ENCODE peak calls at places on chromosome 2, in nine cellular contexts. One of them, this sample, is unnamed.

GRCh38 chr2:221851531-221852045 is 279.5 kb upstream of the EPHA4 start:
- DNase-seq in RWPE1: no peak
- DNase-seq in adrenal gland: no peak
- DNase-seq in psoas muscle: no peak
- DNase-seq in heart left ventricle: no peak
- DNase-seq in WERI-Rb-1: no peak
- DNase-seq in left ventricle myocardium inferior: no peak
- DNase-seq in mucosa of descending colon: no peak
- DNase-seq in neural progenitor cell: no peak
- DNase-seq in this sample: no peak

GRCh38 chr2:116953-117352 is 70.6 kb upstream of the FAM110C start:
- DNase-seq in RWPE1: no peak
- DNase-seq in adrenal gland: no peak
- DNase-seq in psoas muscle: no peak
- DNase-seq in heart left ventricle: no peak
- DNase-seq in WERI-Rb-1: no peak
- DNase-seq in left ventricle myocardium inferior: no peak
- DNase-seq in mucosa of descending colon: no peak
- DNase-seq in neural progenitor cell: no peak
- DNase-seq in this sample: no peak

GRCh38 chr2:75959724-75960123 is 249.0 kb upstream of the GCFC2 start:
- DNase-seq in RWPE1: no peak
- DNase-seq in adrenal gland: no peak
- DNase-seq in psoas muscle: no peak
- DNase-seq in heart left ventricle: no peak
- DNase-seq in WERI-Rb-1: no peak
- DNase-seq in left ventricle myocardium inferior: no peak
- DNase-seq in mucosa of descending colon: no peak
- DNase-seq in neural progenitor cell: no peak
- DNase-seq in this sample: no peak

GRCh38 chr2:222797308-222797707 is 63.5 kb upstream of the ACSL3 start:
- DNase-seq in RWPE1: peak; percentile 62
- DNase-seq in adrenal gland: no peak
- DNase-seq in psoas muscle: no peak
- DNase-seq in heart left ventricle: no peak
- DNase-seq in WERI-Rb-1: no peak
- DNase-seq in left ventricle myocardium inferior: no peak
- DNase-seq in mucosa of descending colon: no peak
- DNase-seq in neural progenitor cell: no peak
- DNase-seq in this sample: no peak

GRCh38 chr2:117856415-117857210 is 42.1 kb downstream of the DDX18 start:
- DNase-seq in RWPE1: peak; percentile 66
- DNase-seq in adrenal gland: no peak
- DNase-seq in psoas muscle: no peak
- DNase-seq in heart left ventricle: no peak
- DNase-seq in WERI-Rb-1: no peak
- DNase-seq in left ventricle myocardium inferior: no peak
- DNase-seq in mucosa of descending colon: no peak
- DNase-seq in neural progenitor cell: no peak
- DNase-seq in this sample: no peak

GRCh38 chr2:240646061-240646899 is 21.0 kb downstream of the GPR35 start:
- DNase-seq in RWPE1: no peak
- DNase-seq in adrenal gland: no peak
- DNase-seq in psoas muscle: peak; percentile 19
- DNase-seq in heart left ventricle: no peak
- DNase-seq in WERI-Rb-1: no peak
- DNase-seq in left ventricle myocardium inferior: peak; percentile 6
- DNase-seq in mucosa of descending colon: no peak
- DNase-seq in neural progenitor cell: no peak
- DNase-seq in this sample: peak; percentile 25

GRCh38 chr2:162967826-162968225 is 129.3 kb upstream of the KCNH7 start:
- DNase-seq in RWPE1: no peak
- DNase-seq in adrenal gland: no peak
- DNase-seq in psoas muscle: no peak
- DNase-seq in heart left ventricle: no peak
- DNase-seq in WERI-Rb-1: no peak
- DNase-seq in left ventricle myocardium inferior: no peak
- DNase-seq in mucosa of descending colon: no peak
- DNase-seq in neural progenitor cell: no peak
- DNase-seq in this sample: no peak

GRCh38 chr2:70664525-70664924 is 103.5 kb downstream of the ADD2 start:
- DNase-seq in RWPE1: no peak
- DNase-seq in adrenal gland: no peak
- DNase-seq in psoas muscle: no peak
- DNase-seq in heart left ventricle: no peak
- DNase-seq in WERI-Rb-1: no peak
- DNase-seq in left ventricle myocardium inferior: no peak
- DNase-seq in mucosa of descending colon: no peak
- DNase-seq in neural progenitor cell: no peak
- DNase-seq in this sample: no peak

GRCh38 chr2:61238221-61238620 is 76.2 kb downstream of the C2orf74 start:
- DNase-seq in RWPE1: no peak
- DNase-seq in adrenal gland: no peak
- DNase-seq in psoas muscle: no peak
- DNase-seq in heart left ventricle: no peak
- DNase-seq in WERI-Rb-1: no peak
- DNase-seq in left ventricle myocardium inferior: no peak
- DNase-seq in mucosa of descending colon: no peak
- DNase-seq in neural progenitor cell: no peak
- DNase-seq in this sample: no peak

GRCh38 chr2:127560201-127560928 is 24.9 kb downstream of the MYO7B start:
- DNase-seq in RWPE1: no peak
- DNase-seq in adrenal gland: peak; percentile 62
- DNase-seq in psoas muscle: no peak
- DNase-seq in heart left ventricle: no peak
- DNase-seq in WERI-Rb-1: no peak
- DNase-seq in left ventricle myocardium inferior: no peak
- DNase-seq in mucosa of descending colon: no peak
- DNase-seq in neural progenitor cell: peak; percentile 21
- DNase-seq in this sample: peak; percentile 4

GRCh38 chr2:69299772-69300516 is 87.1 kb downstream of the GFPT1 start:
- DNase-seq in RWPE1: no peak
- DNase-seq in adrenal gland: no peak
- DNase-seq in psoas muscle: no peak
- DNase-seq in heart left ventricle: peak; percentile 61
- DNase-seq in WERI-Rb-1: no peak
- DNase-seq in left ventricle myocardium inferior: no peak
- DNase-seq in mucosa of descending colon: no peak
- DNase-seq in neural progenitor cell: no peak
- DNase-seq in this sample: no peak

GRCh38 chr2:53452400-53452799 is 315.2 kb upstream of the CHAC2 start:
- DNase-seq in RWPE1: no peak
- DNase-seq in adrenal gland: no peak
- DNase-seq in psoas muscle: no peak
- DNase-seq in heart left ventricle: no peak
- DNase-seq in WERI-Rb-1: no peak
- DNase-seq in left ventricle myocardium inferior: no peak
- DNase-seq in mucosa of descending colon: no peak
- DNase-seq in neural progenitor cell: no peak
- DNase-seq in this sample: no peak

GRCh38 chr2:202113571-202114142 is 40.6 kb downstream of the KIAA2012 start:
- DNase-seq in RWPE1: no peak
- DNase-seq in adrenal gland: no peak
- DNase-seq in psoas muscle: no peak
- DNase-seq in heart left ventricle: no peak
- DNase-seq in WERI-Rb-1: no peak
- DNase-seq in left ventricle myocardium inferior: no peak
- DNase-seq in mucosa of descending colon: no peak
- DNase-seq in neural progenitor cell: no peak
- DNase-seq in this sample: no peak

GRCh38 chr2:121689356-121689755 is 40.1 kb upstream of the CLASP1 start:
- DNase-seq in RWPE1: peak; percentile 51
- DNase-seq in adrenal gland: peak; percentile 43
- DNase-seq in psoas muscle: no peak
- DNase-seq in heart left ventricle: no peak
- DNase-seq in WERI-Rb-1: peak; percentile 24
- DNase-seq in left ventricle myocardium inferior: no peak
- DNase-seq in mucosa of descending colon: peak; percentile 15
- DNase-seq in neural progenitor cell: no peak
- DNase-seq in this sample: peak; percentile 27

GRCh38 chr2:240889601-240890560 is 6.1 kb downstream of the MAB21L4 start:
- DNase-seq in RWPE1: no peak
- DNase-seq in adrenal gland: no peak
- DNase-seq in psoas muscle: peak; percentile 52
- DNase-seq in heart left ventricle: no peak
- DNase-seq in WERI-Rb-1: no peak
- DNase-seq in left ventricle myocardium inferior: no peak
- DNase-seq in mucosa of descending colon: peak; percentile 71
- DNase-seq in neural progenitor cell: no peak
- DNase-seq in this sample: no peak

GRCh38 chr2:191678437-191679110 is 638 bp downstream of the NABP1 start:
- DNase-seq in RWPE1: peak; percentile 66
- DNase-seq in adrenal gland: peak; percentile 38
- DNase-seq in psoas muscle: peak; percentile 77
- DNase-seq in heart left ventricle: peak; percentile 40
- DNase-seq in WERI-Rb-1: peak; percentile 43
- DNase-seq in left ventricle myocardium inferior: peak; percentile 50
- DNase-seq in mucosa of descending colon: peak; percentile 79
- DNase-seq in neural progenitor cell: peak; percentile 52
- DNase-seq in this sample: peak; percentile 59

GRCh38 chr2:99940963-99941362 is 201.4 kb downstream of the AFF3 start:
- DNase-seq in RWPE1: no peak
- DNase-seq in adrenal gland: no peak
- DNase-seq in psoas muscle: no peak
- DNase-seq in heart left ventricle: no peak
- DNase-seq in WERI-Rb-1: no peak
- DNase-seq in left ventricle myocardium inferior: no peak
- DNase-seq in mucosa of descending colon: no peak
- DNase-seq in neural progenitor cell: no peak
- DNase-seq in this sample: no peak

GRCh38 chr2:159064446-159065301 is 96.2 kb downstream of the TANC1 start:
- DNase-seq in RWPE1: no peak
- DNase-seq in adrenal gland: no peak
- DNase-seq in psoas muscle: no peak
- DNase-seq in heart left ventricle: no peak
- DNase-seq in WERI-Rb-1: no peak
- DNase-seq in left ventricle myocardium inferior: no peak
- DNase-seq in mucosa of descending colon: no peak
- DNase-seq in neural progenitor cell: peak; percentile 79
- DNase-seq in this sample: no peak

GRCh38 chr2:17620841-17621240 is 80.3 kb downstream of the VSNL1 start:
- DNase-seq in RWPE1: peak; percentile 78
- DNase-seq in adrenal gland: no peak
- DNase-seq in psoas muscle: no peak
- DNase-seq in heart left ventricle: no peak
- DNase-seq in WERI-Rb-1: no peak
- DNase-seq in left ventricle myocardium inferior: no peak
- DNase-seq in mucosa of descending colon: no peak
- DNase-seq in neural progenitor cell: no peak
- DNase-seq in this sample: no peak

GRCh38 chr2:174247474-174248186 is 702 bp downstream of the OLA1 start:
- DNase-seq in RWPE1: peak; percentile 20
- DNase-seq in adrenal gland: peak; percentile 47
- DNase-seq in psoas muscle: no peak
- DNase-seq in heart left ventricle: no peak
- DNase-seq in WERI-Rb-1: no peak
- DNase-seq in left ventricle myocardium inferior: no peak
- DNase-seq in mucosa of descending colon: peak; percentile 55
- DNase-seq in neural progenitor cell: no peak
- DNase-seq in this sample: peak; percentile 45

GRCh38 chr2:97953867-97954266 is 41.9 kb downstream of the TMEM131 start:
- DNase-seq in RWPE1: no peak
- DNase-seq in adrenal gland: no peak
- DNase-seq in psoas muscle: no peak
- DNase-seq in heart left ventricle: no peak
- DNase-seq in WERI-Rb-1: no peak
- DNase-seq in left ventricle myocardium inferior: no peak
- DNase-seq in mucosa of descending colon: no peak
- DNase-seq in neural progenitor cell: no peak
- DNase-seq in this sample: no peak

GRCh38 chr2:237616373-237617304 is 10.7 kb upstream of the LRRFIP1 start:
- DNase-seq in RWPE1: no peak
- DNase-seq in adrenal gland: no peak
- DNase-seq in psoas muscle: no peak
- DNase-seq in heart left ventricle: no peak
- DNase-seq in WERI-Rb-1: no peak
- DNase-seq in left ventricle myocardium inferior: no peak
- DNase-seq in mucosa of descending colon: no peak
- DNase-seq in neural progenitor cell: no peak
- DNase-seq in this sample: no peak

DNA sequence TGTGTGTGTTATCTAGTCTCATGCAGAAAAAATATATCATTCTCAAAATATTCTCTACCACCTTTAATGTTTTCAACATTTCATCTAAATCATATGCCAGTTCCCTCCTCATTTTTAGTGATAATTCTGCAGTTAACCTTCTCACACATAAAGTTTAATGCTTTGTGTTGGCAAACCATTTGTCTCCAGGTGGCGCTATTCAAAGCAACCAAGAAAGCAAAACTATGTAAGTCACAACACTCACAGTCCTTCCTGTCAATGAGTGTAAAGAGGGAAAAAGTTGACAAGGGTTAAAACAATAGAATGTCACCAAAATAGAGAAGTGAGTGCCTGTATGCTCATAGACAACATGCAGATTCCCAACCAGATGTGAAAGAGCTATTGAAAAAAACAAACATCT is 961.6 kb upstream of the LRRTM1 start:
- DNase-seq in RWPE1: no peak
- DNase-seq in adrenal gland: no peak
- DNase-seq in psoas muscle: no peak
- DNase-seq in heart left ventricle: no peak
- DNase-seq in WERI-Rb-1: peak; percentile 28
- DNase-seq in left ventricle myocardium inferior: no peak
- DNase-seq in mucosa of descending colon: no peak
- DNase-seq in neural progenitor cell: peak; percentile 46
- DNase-seq in this sample: no peak
- TF ChIP-seq CTCF in RWPE1: peak; percentile 39
- TF ChIP-seq CTCF in adrenal gland: no peak
- TF ChIP-seq CTCF in psoas muscle: no peak
- TF ChIP-seq CTCF in heart left ventricle: no peak
- TF ChIP-seq CTCF in WERI-Rb-1: peak; percentile 60
- TF ChIP-seq CTCF in left ventricle myocardium inferior: no peak
- TF ChIP-seq CTCF in mucosa of descending colon: no peak
- TF ChIP-seq CTCF in neural progenitor cell: peak; percentile 81
- TF ChIP-seq CTCF in this sample: no peak

GRCh38 chr2:37125404-37125803 is 31.4 kb downstream of the EIF2AK2 start:
- DNase-seq in RWPE1: no peak
- DNase-seq in adrenal gland: no peak
- DNase-seq in psoas muscle: no peak
- DNase-seq in heart left ventricle: no peak
- DNase-seq in WERI-Rb-1: no peak
- DNase-seq in left ventricle myocardium inferior: no peak
- DNase-seq in mucosa of descending colon: no peak
- DNase-seq in neural progenitor cell: no peak
- DNase-seq in this sample: no peak
- TF ChIP-seq CTCF in RWPE1: no peak
- TF ChIP-seq CTCF in adrenal gland: no peak
- TF ChIP-seq CTCF in psoas muscle: no peak
- TF ChIP-seq CTCF in heart left ventricle: no peak
- TF ChIP-seq CTCF in WERI-Rb-1: no peak
- TF ChIP-seq CTCF in left ventricle myocardium inferior: no peak
- TF ChIP-seq CTCF in mucosa of descending colon: no peak
- TF ChIP-seq CTCF in neural progenitor cell: no peak
- TF ChIP-seq CTCF in this sample: no peak

GRCh38 chr2:82395531-82395930 is 2063.5 kb downstream of the SUCLG1 start:
- DNase-seq in RWPE1: no peak
- DNase-seq in adrenal gland: no peak
- DNase-seq in psoas muscle: no peak
- DNase-seq in heart left ventricle: no peak
- DNase-seq in WERI-Rb-1: no peak
- DNase-seq in left ventricle myocardium inferior: no peak
- DNase-seq in mucosa of descending colon: no peak
- DNase-seq in neural progenitor cell: peak; percentile 4
- DNase-seq in this sample: no peak
- TF ChIP-seq CTCF in RWPE1: no peak
- TF ChIP-seq CTCF in adrenal gland: no peak
- TF ChIP-seq CTCF in psoas muscle: no peak
- TF ChIP-seq CTCF in heart left ventricle: no peak
- TF ChIP-seq CTCF in WERI-Rb-1: no peak
- TF ChIP-seq CTCF in left ventricle myocardium inferior: no peak
- TF ChIP-seq CTCF in mucosa of descending colon: no peak
- TF ChIP-seq CTCF in neural progenitor cell: no peak
- TF ChIP-seq CTCF in this sample: no peak

GRCh38 chr2:187658952-187659525 is 104.8 kb upstream of the TFPI start:
- DNase-seq in RWPE1: peak; percentile 5
- DNase-seq in adrenal gland: no peak
- DNase-seq in psoas muscle: no peak
- DNase-seq in heart left ventricle: no peak
- DNase-seq in WERI-Rb-1: peak; percentile 13
- DNase-seq in left ventricle myocardium inferior: no peak
- DNase-seq in mucosa of descending colon: peak; percentile 4
- DNase-seq in neural progenitor cell: peak; percentile 74
- DNase-seq in this sample: no peak
- TF ChIP-seq CTCF in RWPE1: no peak
- TF ChIP-seq CTCF in adrenal gland: no peak
- TF ChIP-seq CTCF in psoas muscle: no peak
- TF ChIP-seq CTCF in heart left ventricle: peak; percentile 31
- TF ChIP-seq CTCF in WERI-Rb-1: peak; percentile 56
- TF ChIP-seq CTCF in left ventricle myocardium inferior: peak; percentile 38
- TF ChIP-seq CTCF in mucosa of descending colon: no peak
- TF ChIP-seq CTCF in neural progenitor cell: peak; percentile 61
- TF ChIP-seq CTCF in this sample: no peak